ENCODE peak calls at places on chromosomes 2 and 18, in four cellular contexts. D is fibroblast of the aortic adventitia, Z is fibroblast of lung, S is pancreas. P is an unnamed sample.

GRCh38 chr2:10325278-10326145 is 22.8 kb downstream of the HPCAL1 start:
- DNase-seq in D (no peak), S (peak), Z (no peak), P (no peak)

GRCh38 chr2:232235716-232236115 is 142.8 kb upstream of the ALPP start:
- DNase-seq in S (peak), Z (no peak), D (no peak), P (no peak)

GRCh38 chr2:33378551-33379220 is 97.8 kb upstream of the RASGRP3 start:
- DNase-seq in S (no peak), Z (no peak), D (peak), P (peak)

GRCh38 chr2:230680463-230681195 is 32.0 kb upstream of the CAB39 start:
- DNase-seq in D (peak), Z (peak), S (no peak), P (no peak)

GRCh38 chr18:44569391-44570055 is 111.2 kb upstream of the SETBP1 start:
- DNase-seq in Z (no peak), S (no peak), D (no peak), P (no peak)

GRCh38 chr2:180411631-180412030 is 404.5 kb upstream of the CWC22 start:
- DNase-seq in S (no peak), Z (no peak), D (no peak), P (peak)

GRCh38 chr2:216765810-216766259 is 70.5 kb upstream of the IGFBP5 start:
- DNase-seq in D (no peak), S (no peak), Z (no peak), P (no peak)

GRCh38 chr2:183224933-183225332 is 100.7 kb downstream of the NUP35 start:
- DNase-seq in S (no peak), D (peak), Z (peak), P (no peak)

GRCh38 chr2:128997166-128997866 is 678.6 kb upstream of the HS6ST1 start:
- DNase-seq in D (no peak), S (no peak), Z (no peak), P (no peak)

GRCh38 chr2:136986605-136987221 is 221.4 kb downstream of the THSD7B start:
- DNase-seq in D (no peak), Z (no peak), S (no peak), P (no peak)

GRCh38 chr2:209331291-209331844 is 92.5 kb upstream of the MAP2 start:
- DNase-seq in D (peak), Z (peak), S (no peak), P (peak)

GRCh38 chr2:56687169-56687568 is 503.4 kb downstream of the CCDC85A start:
- DNase-seq in S (no peak), D (peak), Z (no peak), P (peak)

GRCh38 chr2:43341959-43342757 is 115.8 kb upstream of the ZFP36L2 start:
- DNase-seq in D (no peak), Z (no peak), S (no peak), P (no peak)

GRCh38 chr18:68387246-68387645 is 327.7 kb downstream of the TMX3 start:
- DNase-seq in D (peak), Z (no peak), S (no peak), P (no peak)

GRCh38 chr2:72104821-72105588 is 42.7 kb downstream of the CYP26B1 start:
- DNase-seq in S (no peak), Z (no peak), D (no peak), P (no peak)

GRCh38 chr2:57711991-57712390 is 334.6 kb upstream of the VRK2 start:
- DNase-seq in S (no peak), Z (no peak), D (no peak), P (no peak)

GRCh38 chr2:105496271-105496670 is 97.4 kb upstream of the FHL2 start:
- DNase-seq in Z (no peak), D (no peak), S (no peak), P (no peak)

GRCh38 chr2:165933211-165933610 is 20.4 kb downstream of the TTC21B start:
- DNase-seq in S (no peak), Z (no peak), D (no peak), P (no peak)

GRCh38 chr2:166337932-166338331 is 37.8 kb downstream of the SCN9A start:
- DNase-seq in D (no peak), Z (no peak), S (no peak), P (peak)

GRCh38 chr2:9753276-9753600 is 90.0 kb upstream of the TAF1B start:
- DNase-seq in Z (peak), D (peak), S (no peak), P (peak)

GRCh38 chr2:162221064-162221463 is 22.2 kb downstream of the FAP start:
- DNase-seq in D (peak), Z (peak), S (peak), P (peak)

GRCh38 chr2:146621656-146622055 is 1223.2 kb upstream of the ACVR2A start:
- DNase-seq in Z (no peak), S (no peak), D (no peak), P (no peak)

GRCh38 chr18:55555628-55556027 is 32.4 kb downstream of the TCF4 start:
- DNase-seq in Z (no peak), S (no peak), D (no peak), P (no peak)

GRCh38 chr2:159204381-159204780 is 82.1 kb downstream of the WDSUB1 start:
- DNase-seq in S (no peak), D (no peak), Z (no peak), P (no peak)

GRCh38 chr18:56637897-56638231 is 528 bp downstream of the TXNL1 start:
- DNase-seq in D (peak), S (no peak), Z (peak), P (no peak)

GRCh38 chr18:71011389-71011788 is 722.5 kb downstream of the SOCS6 start:
- DNase-seq in S (no peak), Z (no peak), D (no peak), P (no peak)

GRCh38 chr2:67384115-67384823 is 12.9 kb upstream of the ETAA1 start:
- DNase-seq in S (no peak), Z (no peak), D (no peak), P (no peak)

GRCh38 chr2:30136729-30137444 is 9.9 kb upstream of the YPEL5 start:
- DNase-seq in S (no peak), Z (no peak), D (no peak), P (no peak)

GRCh38 chr2:172442072-172442895 is 14.9 kb downstream of the ITGA6 start:
- DNase-seq in D (peak), S (peak), Z (peak), P (peak)

GRCh38 chr2:197628043-197628500 is 47.3 kb downstream of the RFTN2 start:
- DNase-seq in S (no peak), Z (no peak), D (peak), P (peak)

GRCh38 chr2:49248506-49248905 is 94.2 kb upstream of the FSHR start:
- DNase-seq in S (no peak), Z (peak), D (peak), P (peak)

GRCh38 chr2:25250331-25251031 is 82.1 kb upstream of the POMC start:
- DNase-seq in D (no peak), Z (peak), S (no peak), P (peak)

GRCh38 chr2:240369725-240370585 is 65.5 kb upstream of the GPC1 start:
- DNase-seq in D (peak), Z (peak), S (peak), P (peak)

GRCh38 chr2:42353792-42354429 is 7.1 kb downstream of the COX7A2L start:
- DNase-seq in S (no peak), D (no peak), Z (no peak), P (no peak)

GRCh38 chr2:39390126-39390692 is 46.9 kb downstream of the MAP4K3 start:
- DNase-seq in S (no peak), D (no peak), Z (no peak), P (no peak)

GRCh38 chr18:63198868-63199742 is 120.5 kb downstream of the BCL2 start:
- DNase-seq in S (no peak), D (no peak), Z (no peak), P (no peak)
- H3K4me3 ChIP-seq in S (no peak), D (no peak), Z (no peak), P (no peak)

GRCh38 chr2:223797811-223798721 is 39.3 kb downstream of the AP1S3 start:
- DNase-seq in Z (peak), D (peak), S (no peak), P (peak)
- TF ChIP-seq CTCF in Z (peak), D (peak), S (no peak), P (peak)

DNA sequence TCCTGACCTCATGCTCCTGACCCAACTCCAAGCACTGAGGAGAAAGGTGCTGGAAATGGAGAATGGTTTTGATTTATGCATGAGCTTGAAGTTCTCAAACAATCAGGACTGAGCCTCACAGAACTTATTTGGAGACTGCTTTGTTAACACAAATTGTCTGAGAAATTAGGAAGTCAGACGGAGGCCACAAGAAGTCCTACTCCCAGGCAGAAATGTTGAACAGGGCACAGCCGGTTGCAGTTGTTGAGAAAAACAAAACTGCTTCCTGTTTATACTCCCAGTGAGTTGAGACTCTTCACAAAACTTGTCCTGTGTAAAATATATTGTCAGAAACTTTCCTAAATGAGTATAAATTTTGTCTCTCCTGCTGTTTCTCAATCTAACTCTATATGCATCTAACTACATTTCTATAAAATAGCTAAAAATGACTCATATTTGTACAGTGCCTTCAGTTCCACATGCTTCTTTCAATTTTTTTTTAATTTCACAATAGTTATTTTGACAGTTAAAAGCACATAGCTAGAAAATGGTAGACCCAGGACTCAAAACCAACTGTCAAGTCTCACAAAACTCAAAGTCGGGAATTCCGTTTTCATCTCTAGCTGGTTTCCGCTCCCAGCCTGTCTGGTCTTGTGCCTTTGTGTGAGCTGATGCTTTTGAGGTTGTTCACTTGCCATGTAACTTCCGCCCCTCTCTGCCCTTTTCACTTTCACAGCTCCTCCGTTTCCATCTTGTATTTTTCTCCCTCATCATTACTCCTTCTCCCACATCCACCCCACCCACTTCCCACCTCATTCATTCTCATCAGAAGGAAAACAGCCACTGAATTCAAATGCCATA is 215.1 kb downstream of the SUCLG1 start:
- DNase-seq in Z (no peak), D (no peak), S (no peak), P (no peak)
- H3K4me3 ChIP-seq in Z (no peak), D (no peak), S (no peak), P (no peak)

GRCh38 chr2:70468898-70469297 is 84.7 kb downstream of the TGFA start:
- DNase-seq in D (no peak), Z (no peak), S (no peak), P (no peak)
- TF ChIP-seq CTCF in D (no peak), Z (no peak), S (no peak), P (no peak)

DNA sequence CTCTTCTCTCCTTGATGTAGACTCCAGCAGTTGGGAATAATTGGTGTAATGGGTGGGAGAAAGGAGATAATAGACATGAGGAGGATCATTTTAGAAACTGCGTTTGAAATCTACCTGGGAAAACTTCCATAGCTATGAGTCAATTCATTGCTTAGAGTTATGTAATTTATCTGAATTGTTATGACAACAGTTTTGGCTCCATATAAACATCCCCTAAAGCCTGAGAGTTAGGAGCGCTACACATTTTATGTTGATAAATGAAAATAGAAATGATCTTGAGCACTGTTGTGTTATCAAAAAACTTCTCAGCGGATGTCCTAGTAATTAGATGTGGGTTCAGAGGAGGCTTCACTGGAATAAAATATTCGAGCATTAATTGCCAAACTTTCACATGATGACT is 573.4 kb downstream of the TSN start:
- DNase-seq in D (no peak), Z (no peak), S (no peak), P (peak)
- H3K4me3 ChIP-seq in D (no peak), Z (no peak), S (no peak), P (no peak)

DNA sequence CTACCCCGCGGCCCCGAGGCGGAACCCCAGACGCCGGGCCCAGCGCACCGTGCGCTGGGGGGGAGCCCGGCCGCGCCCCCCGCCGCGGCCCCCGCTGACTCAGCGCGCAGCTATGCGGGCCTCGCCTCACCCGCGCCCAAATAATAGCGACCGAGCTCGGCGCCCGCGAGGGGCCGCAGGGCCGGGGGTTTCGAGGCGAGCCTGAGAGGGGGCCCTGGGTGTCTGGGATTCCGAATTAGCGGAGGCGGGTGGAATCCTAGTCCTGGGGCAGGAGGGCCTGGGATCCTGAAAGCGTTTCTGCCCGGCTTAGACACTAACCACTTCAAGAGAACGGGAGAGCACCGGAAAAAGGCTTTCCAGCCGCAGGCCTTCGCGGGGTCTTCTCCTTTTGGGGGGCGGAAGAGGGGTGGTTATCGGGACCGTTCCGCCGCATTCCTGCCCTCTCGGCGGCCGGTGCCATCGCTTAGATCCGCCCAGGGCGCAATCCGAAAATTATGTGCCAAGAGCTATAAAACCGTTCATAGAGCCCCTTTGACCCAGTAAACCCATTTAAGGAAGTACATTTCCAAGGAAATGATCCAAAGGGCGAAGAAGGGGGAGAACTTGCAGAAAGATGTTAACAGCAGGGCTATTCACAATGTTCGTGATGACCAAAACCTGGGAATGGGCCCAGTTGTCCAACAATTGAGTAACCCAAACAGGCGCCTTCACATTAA is 678 bp upstream of the ROCK2 start:
- DNase-seq in S (peak), Z (peak), D (peak), P (peak)
- TF ChIP-seq CTCF in S (no peak), Z (no peak), D (no peak), P (no peak)

GRCh38 chr2:73203055-73203681 is 794 bp downstream of the NOTO start:
- DNase-seq in S (no peak), Z (peak), D (no peak), P (peak)
- H3K4me3 ChIP-seq in S (no peak), Z (no peak), D (no peak), P (no peak)

DNA sequence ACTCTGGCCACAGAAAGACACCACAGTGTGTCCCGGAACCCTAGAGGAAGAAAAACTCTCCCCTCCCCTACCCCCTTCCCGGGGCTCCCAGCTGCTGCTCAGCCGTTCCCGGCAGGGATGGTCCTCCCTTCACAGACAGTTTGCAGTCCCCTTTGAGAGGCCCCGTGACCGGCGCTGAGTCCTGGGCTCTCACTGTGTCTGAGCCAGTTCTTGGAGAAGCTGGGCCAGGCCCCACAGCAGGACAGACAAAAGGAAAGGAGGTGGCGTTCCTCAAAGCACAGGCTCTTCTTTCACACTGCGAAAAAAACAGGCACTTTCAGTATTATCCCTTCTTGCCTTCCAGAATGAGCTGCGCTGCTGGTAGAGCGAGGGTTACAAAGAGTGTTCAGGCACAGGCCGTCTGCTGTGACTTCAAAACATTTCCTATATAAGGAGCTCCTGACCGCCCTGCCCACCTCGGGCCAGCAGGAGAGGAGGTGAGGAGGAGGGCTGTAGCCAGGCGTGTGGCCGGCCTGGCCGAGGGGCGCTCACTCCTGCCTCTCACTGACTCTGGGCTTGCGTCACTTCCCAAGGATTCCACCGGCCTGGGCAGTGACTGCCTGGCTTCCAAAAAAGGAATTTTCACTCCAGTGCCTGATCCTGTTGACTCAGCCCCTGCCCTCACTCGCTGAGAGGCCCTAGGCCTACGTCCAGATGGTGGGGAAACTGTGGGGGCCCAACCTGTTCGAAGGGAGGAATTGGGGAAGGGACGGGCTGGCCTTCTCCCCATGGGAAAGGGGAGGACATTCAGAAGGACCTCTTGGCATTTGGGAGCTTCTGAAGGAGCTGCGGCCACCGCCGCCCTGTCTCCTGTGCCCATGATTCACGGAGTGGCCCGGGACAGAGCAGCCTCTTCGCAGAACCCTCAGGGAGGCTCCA is 24.9 kb downstream of the CIDEA start:
- DNase-seq in D (peak), Z (peak), S (no peak), P (peak)
- TF ChIP-seq CTCF in D (peak), Z (no peak), S (no peak), P (peak)

GRCh38 chr2:96336873-96337272 is 1.3 kb downstream of the NCAPH start:
- DNase-seq in Z (no peak), S (no peak), D (no peak), P (no peak)
- H3K4me3 ChIP-seq in Z (no peak), S (no peak), D (no peak), P (no peak)

P was measured in fibroblast of pulmonary artery.